ENCODE peak calls at places on chromosome 6, in eight cellular contexts. K is right cardiac atrium; P is OCI-LY7; Y is NB4; D is psoas muscle; J is Panc1; C is CD8-positive, alpha-beta T cell; F is mammary epithelial cell. T is an unnamed sample.

GRCh38 chr6:3520541-3521220 is 63.8 kb upstream of the SLC22A23 start:
- DNase-seq in K (no peak), P (no peak), Y (no peak), D (no peak), J (no peak), C (no peak), F (no peak), T (no peak)

GRCh38 chr6:133646021-133646682 is 242.8 kb upstream of the TCF21 start:
- DNase-seq in K (no peak), P (no peak), Y (no peak), D (no peak), J (no peak), C (no peak), F (peak), T (no peak)

GRCh38 chr6:106974999-106975698 is 620 bp upstream of the CD24 start:
- DNase-seq in K (peak), P (peak), Y (peak), D (peak), J (no peak), C (no peak), F (peak), T (no peak)

GRCh38 chr6:25312703-25313102 is 33.5 kb downstream of the CARMIL1 start:
- DNase-seq in K (no peak), P (peak), Y (no peak), D (no peak), J (no peak), C (no peak), F (peak), T (no peak)

GRCh38 chr6:15110721-15111354 is 135.0 kb upstream of the JARID2 start:
- DNase-seq in K (no peak), P (no peak), Y (no peak), D (no peak), J (no peak), C (no peak), F (no peak), T (no peak)

GRCh38 chr6:30447237-30447636 is 42.1 kb upstream of the HLA-E start:
- DNase-seq in K (no peak), P (no peak), Y (no peak), D (no peak), J (no peak), C (no peak), F (no peak), T (peak)

GRCh38 chr6:67881706-67882065 is 753.4 kb upstream of the ADGRB3 start:
- DNase-seq in K (no peak), P (no peak), Y (no peak), D (no peak), J (no peak), C (no peak), F (no peak), T (no peak)

GRCh38 chr6:27545271-27546046 is 72.6 kb upstream of the ZNF184 start:
- DNase-seq in K (no peak), P (no peak), Y (peak), D (no peak), J (peak), C (no peak), F (peak), T (no peak)

GRCh38 chr6:75484535-75484934 is 9.1 kb downstream of the FILIP1 start:
- DNase-seq in K (no peak), P (no peak), Y (no peak), D (no peak), J (no peak), C (no peak), F (no peak), T (no peak)

GRCh38 chr6:44667226-44667625 is 279.7 kb downstream of the CDC5L start:
- DNase-seq in K (no peak), P (no peak), Y (no peak), D (no peak), J (no peak), C (no peak), F (peak), T (no peak)

GRCh38 chr6:100088009-100088408 is 94.0 kb upstream of the MCHR2 start:
- DNase-seq in K (no peak), P (no peak), Y (no peak), D (no peak), J (no peak), C (no peak), F (peak), T (no peak)

GRCh38 chr6:160102956-160103824 is 18.4 kb upstream of the SLC22A1 start:
- DNase-seq in K (peak), P (peak), Y (peak), D (no peak), J (no peak), C (no peak), F (no peak), T (peak)

GRCh38 chr6:4909063-4909645 is 94.7 kb downstream of the RPP40 start:
- DNase-seq in K (no peak), P (no peak), Y (no peak), D (no peak), J (no peak), C (no peak), F (no peak), T (no peak)

GRCh38 chr6:148689168-148689567 is 57.7 kb upstream of the UST start:
- DNase-seq in K (no peak), P (no peak), Y (no peak), D (no peak), J (no peak), C (no peak), F (no peak), T (no peak)

GRCh38 chr6:128558924-128559323 is 38.5 kb upstream of the PTPRK start:
- DNase-seq in K (no peak), P (no peak), Y (no peak), D (no peak), J (no peak), C (no peak), F (no peak), T (no peak)

GRCh38 chr6:134678436-134678889 is 271.4 kb downstream of the ALDH8A1 start:
- DNase-seq in K (peak), P (no peak), Y (no peak), D (no peak), J (no peak), C (no peak), F (no peak), T (no peak)

GRCh38 chr6:53492860-53493634 is 51.9 kb downstream of the GCLC start:
- DNase-seq in K (no peak), P (peak), Y (peak), D (no peak), J (peak), C (no peak), F (peak), T (peak)

GRCh38 chr6:166737231-166737630 is 110.2 kb upstream of the RPS6KA2 start:
- DNase-seq in K (no peak), P (no peak), Y (no peak), D (no peak), J (no peak), C (no peak), F (peak), T (no peak)

GRCh38 chr6:148548065-148548748 is 198.6 kb upstream of the UST start:
- DNase-seq in K (peak), P (no peak), Y (no peak), D (no peak), J (no peak), C (no peak), F (no peak), T (no peak)

GRCh38 chr6:22748681-22749080 is 179.3 kb downstream of the HDGFL1 start:
- DNase-seq in K (no peak), P (no peak), Y (no peak), D (no peak), J (no peak), C (no peak), F (no peak), T (no peak)

GRCh38 chr6:156395276-156395675 is 381.9 kb upstream of the ARID1B start:
- DNase-seq in K (no peak), P (peak), Y (no peak), D (no peak), J (no peak), C (peak), F (no peak), T (peak)

GRCh38 chr6:26401987-26402658 is at the start of gene BTN3A1:
- DNase-seq in K (peak), P (peak), Y (peak), D (peak), J (peak), C (peak), F (peak), T (peak)

GRCh38 chr6:56087421-56087820 is 160.0 kb downstream of the COL21A1 start:
- DNase-seq in K (no peak), P (no peak), Y (no peak), D (no peak), J (no peak), C (no peak), F (no peak), T (no peak)

GRCh38 chr6:118735320-118735719 is 83.9 kb upstream of the CEP85L start:
- DNase-seq in K (no peak), P (peak), Y (peak), D (no peak), J (no peak), C (no peak), F (no peak), T (no peak)

GRCh38 chr6:52577778-52578473 is 1.1 kb upstream of the TRAM2 start:
- DNase-seq in K (no peak), P (no peak), Y (peak), D (no peak), J (no peak), C (no peak), F (no peak), T (no peak)

GRCh38 chr6:85866758-85867401 is 224.2 kb upstream of the SYNCRIP start:
- DNase-seq in K (no peak), P (no peak), Y (no peak), D (no peak), J (no peak), C (no peak), F (no peak), T (no peak)

GRCh38 chr6:159257846-159258245 is 88.6 kb downstream of the FNDC1 start:
- DNase-seq in K (no peak), P (no peak), Y (no peak), D (no peak), J (no peak), C (no peak), F (peak), T (no peak)

GRCh38 chr6:6003334-6004146 is 3.2 kb downstream of the NRN1 start:
- DNase-seq in K (peak), P (no peak), Y (peak), D (no peak), J (no peak), C (no peak), F (peak), T (peak)

GRCh38 chr6:142372348-142372747 is 70.5 kb downstream of the ADGRG6 start:
- DNase-seq in K (no peak), P (no peak), Y (no peak), D (no peak), J (no peak), C (no peak), F (peak), T (no peak)

GRCh38 chr6:45587229-45588060 is 209.7 kb upstream of the SUPT3H start:
- DNase-seq in K (no peak), P (no peak), Y (no peak), D (no peak), J (no peak), C (no peak), F (peak), T (no peak)

GRCh38 chr6:100549406-100550167 is 84.9 kb upstream of the SIM1 start:
- DNase-seq in K (no peak), P (no peak), Y (no peak), D (no peak), J (no peak), C (no peak), F (no peak), T (no peak)

GRCh38 chr6:44630125-44631028 is 242.9 kb downstream of the CDC5L start:
- DNase-seq in K (peak), P (peak), Y (peak), D (no peak), J (no peak), C (no peak), F (peak), T (peak)

GRCh38 chr6:141133346-141133745 is 999.4 kb upstream of the GJE1 start:
- DNase-seq in K (no peak), P (no peak), Y (no peak), D (no peak), J (no peak), C (no peak), F (no peak), T (no peak)

GRCh38 chr6:140446241-140446640 is 1071.8 kb upstream of the CITED2 start:
- DNase-seq in K (no peak), P (no peak), Y (no peak), D (no peak), J (no peak), C (no peak), F (no peak), T (no peak)

GRCh38 chr6:154408906-154409500 is 52.4 kb upstream of the IPCEF1 start:
- DNase-seq in K (no peak), P (peak), Y (peak), D (no peak), J (no peak), C (no peak), F (no peak), T (peak)

GRCh38 chr6:111711476-111711875 is 105.8 kb upstream of the TRAF3IP2 start:
- DNase-seq in K (peak), P (no peak), Y (no peak), D (peak), J (no peak), C (no peak), F (no peak), T (no peak)

GRCh38 chr6:111580826-111581505 is 24.7 kb downstream of the TRAF3IP2 start:
- DNase-seq in K (no peak), P (no peak), Y (peak), D (peak), J (no peak), C (no peak), F (no peak), T (no peak)

GRCh38 chr6:125765944-125766343 is 16.5 kb downstream of the HEY2 start:
- DNase-seq in K (no peak), P (no peak), Y (no peak), D (no peak), J (no peak), C (no peak), F (no peak), T (no peak)

GRCh38 chr6:47626782-47627181 is 71.6 kb upstream of the ADGRF4 start:
- DNase-seq in K (no peak), P (no peak), Y (no peak), D (no peak), J (no peak), C (no peak), F (no peak), T (no peak)

DNA sequence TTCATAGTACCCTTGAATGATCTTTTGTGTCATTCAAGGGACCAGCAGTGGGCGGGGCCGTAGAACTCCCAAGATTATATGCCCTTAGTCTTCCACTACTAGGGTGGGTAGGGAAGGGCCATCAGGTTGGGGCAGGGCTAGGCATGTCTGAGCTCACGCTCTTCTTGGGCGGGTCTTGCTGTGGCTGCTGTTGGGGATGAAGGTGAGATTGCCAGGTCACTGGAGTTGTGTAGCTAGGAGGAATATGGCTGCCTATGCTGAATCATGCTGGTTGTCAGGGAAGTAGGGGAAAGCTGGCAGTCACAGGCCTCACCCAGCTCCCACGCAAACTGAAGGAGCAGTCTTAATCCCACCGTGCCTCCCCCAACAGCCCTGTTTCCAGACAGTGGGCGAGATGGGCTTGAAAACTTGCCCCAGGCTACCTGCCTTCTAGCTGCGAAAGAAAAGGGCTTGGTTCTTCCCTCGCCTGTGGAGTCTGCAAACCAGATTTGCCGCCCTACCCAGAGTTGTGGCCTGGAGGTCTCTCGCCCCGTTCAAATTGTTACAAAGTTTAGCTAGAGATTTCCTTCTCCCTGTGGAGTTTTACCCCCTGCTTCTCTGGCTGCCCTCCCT is 76.4 kb upstream of the ADGRF4 start:
- DNase-seq in K (peak), P (no peak), Y (no peak), D (no peak), J (no peak), C (no peak), F (peak), T (no peak)
- H3K4me3 ChIP-seq in K (no peak), P (no peak), Y (no peak), D (no peak), J (no peak), C (no peak), F (no peak), T (no peak)

GRCh38 chr6:77467038-77467437 is 3.7 kb upstream of the HTR1B start:
- DNase-seq in K (no peak), P (no peak), Y (no peak), D (no peak), J (no peak), C (no peak), F (peak), T (no peak)
- H3K4me3 ChIP-seq in K (peak), P (no peak), Y (no peak), D (peak), J (peak), C (peak), F (peak), T (no peak)

GRCh38 chr6:10410214-10410873 is 4.5 kb downstream of the TFAP2A start:
- DNase-seq in K (no peak), P (no peak), Y (peak), D (no peak), J (no peak), C (no peak), F (peak), T (no peak)

GRCh38 chr6:10411131-10411914 is 3.6 kb downstream of the TFAP2A start:
- DNase-seq in K (peak), P (no peak), Y (peak), D (no peak), J (no peak), C (no peak), F (peak), T (no peak)

GRCh38 chr6:10407674-10408054 is 7.2 kb downstream of the TFAP2A start:
- DNase-seq in K (no peak), P (no peak), Y (no peak), D (no peak), J (no peak), C (no peak), F (no peak), T (no peak)

GRCh38 chr6:10409766-10410209 is 5.1 kb downstream of the TFAP2A start:
- DNase-seq in K (no peak), P (no peak), Y (peak), D (no peak), J (no peak), C (no peak), F (peak), T (no peak)

GRCh38 chr6:10409160-10409765 is 5.6 kb downstream of the TFAP2A start:
- DNase-seq in K (no peak), P (no peak), Y (no peak), D (no peak), J (no peak), C (no peak), F (peak), T (no peak)
- H3K4me3 ChIP-seq in K (no peak), P (no peak), Y (peak), D (no peak), J (peak), C (no peak), F (peak), T (no peak)

GRCh38 chr6:28811873-28812272 is 111.9 kb downstream of the TRIM27 start:
- DNase-seq in K (no peak), P (peak), Y (peak), D (no peak), J (no peak), C (no peak), F (peak), T (no peak)

GRCh38 chr6:28807682-28808280 is 116.0 kb downstream of the TRIM27 start:
- DNase-seq in K (no peak), P (peak), Y (peak), D (no peak), J (no peak), C (no peak), F (peak), T (peak)

GRCh38 chr6:28810655-28811053 is 113.1 kb downstream of the TRIM27 start:
- DNase-seq in K (no peak), P (no peak), Y (no peak), D (no peak), J (no peak), C (no peak), F (no peak), T (no peak)

GRCh38 chr6:28808383-28808782 is 115.4 kb downstream of the TRIM27 start:
- DNase-seq in K (no peak), P (no peak), Y (no peak), D (no peak), J (no peak), C (no peak), F (no peak), T (no peak)

DNA sequence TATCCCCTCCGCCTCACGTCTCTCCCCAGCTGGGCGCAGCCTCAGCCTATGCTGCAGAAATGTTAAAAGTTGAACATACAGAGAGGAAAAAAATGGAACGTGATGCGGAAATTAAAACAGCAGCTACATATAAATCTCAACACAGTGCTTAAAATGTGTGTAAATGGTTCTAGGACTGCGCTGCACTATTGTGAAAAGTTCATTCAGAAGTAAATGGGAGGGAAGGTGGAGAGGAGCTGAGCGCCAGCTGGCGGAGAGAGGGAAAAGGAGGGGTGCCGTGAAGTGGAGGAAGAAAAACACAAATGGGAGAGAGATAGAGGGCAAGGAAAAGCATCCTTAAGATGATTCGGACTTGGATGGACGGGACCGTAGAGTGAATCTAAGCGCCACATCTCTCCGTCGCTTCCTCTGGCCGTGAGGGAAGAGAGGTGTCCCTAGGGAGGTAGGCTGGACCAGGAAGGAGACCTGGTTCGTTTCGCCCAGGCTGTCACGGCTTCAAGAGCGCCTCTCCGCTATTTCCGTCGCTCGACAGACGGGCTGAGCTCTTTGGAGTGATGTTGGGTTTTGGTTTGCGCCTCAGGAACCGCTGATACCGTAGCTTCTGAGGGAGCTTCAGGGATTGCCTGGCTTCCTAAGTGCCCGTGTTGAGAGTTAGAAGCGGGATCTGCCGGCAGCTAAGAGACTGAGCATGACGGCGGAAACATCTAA is 113.7 kb downstream of the TRIM27 start:
- DNase-seq in K (no peak), P (no peak), Y (peak), D (no peak), J (no peak), C (no peak), F (no peak), T (no peak)
- H3K4me3 ChIP-seq in K (no peak), P (no peak), Y (peak), D (no peak), J (peak), C (no peak), F (peak), T (peak)

GRCh38 chr6:38715016-38715809 is at the start of gene DNAH8:
- DNase-seq in K (peak), P (no peak), Y (no peak), D (no peak), J (no peak), C (peak), F (no peak), T (no peak)
- H3K4me3 ChIP-seq in K (peak), P (no peak), Y (no peak), D (peak), J (no peak), C (peak), F (peak), T (no peak)

T was measured in Jurkat, Clone E6-1.